ENCODE peak calls at places on chromosomes 1 and 21, in four cellular contexts. D is WTC11; B is stimulated activated naive CD4-positive, alpha-beta T cell; T is CD8-positive, alpha-beta memory T cell. C is an unnamed sample.
A peak's percentile ranks its signal among the peaks of the same experiment; 100 is the strongest.

GRCh38 chr1:19463204-19463803 is 22.0 kb downstream of the CAPZB start:
- DNase-seq in D (no peak), B (peak; percentile 49), T (peak; percentile 55), C (peak; percentile 94)

GRCh38 chr1:58580186-58580585 is 3.1 kb upstream of the TACSTD2 start:
- DNase-seq in D (no peak), B (no peak), T (no peak), C (no peak)

GRCh38 chr1:41239988-41240610 is 2.0 kb downstream of the SCMH1 start:
- DNase-seq in D (no peak), B (no peak), T (no peak), C (no peak)

GRCh38 chr1:4307911-4308545 is 346.4 kb upstream of the AJAP1 start:
- DNase-seq in D (no peak), B (no peak), T (no peak), C (no peak)

GRCh38 chr1:204506091-204506968 is 9.9 kb upstream of the MDM4 start:
- DNase-seq in D (peak; percentile 72), B (peak; percentile 58), T (peak; percentile 42), C (peak; percentile 57)

GRCh38 chr21:33657124-33657842 is 15.0 kb downstream of the ITSN1 start:
- DNase-seq in D (no peak), B (no peak), T (no peak), C (no peak)

GRCh38 chr1:187226396-187226795 is 397.6 kb downstream of the PLA2G4A start:
- DNase-seq in D (no peak), B (no peak), T (no peak), C (no peak)

GRCh38 chr1:44777969-44778635 is 2.8 kb downstream of the RPS8 start:
- DNase-seq in D (no peak), B (no peak), T (no peak), C (no peak)

GRCh38 chr1:46466477-46467182 is 23.0 kb upstream of the DMBX1 start:
- DNase-seq in D (peak; percentile 78), B (no peak), T (no peak), C (no peak)

GRCh38 chr1:236020359-236021000 is 44.4 kb downstream of the NID1 start:
- DNase-seq in D (no peak), B (no peak), T (no peak), C (no peak)

GRCh38 chr1:84677415-84678099 is 12.7 kb downstream of the SSX2IP start:
- DNase-seq in D (no peak), B (no peak), T (no peak), C (no peak)

GRCh38 chr1:93681095-93681548 is 515 bp downstream of the BCAR3 start:
- DNase-seq in D (no peak), B (no peak), T (no peak), C (no peak)

GRCh38 chr1:168942165-168942564 is 164.3 kb upstream of the ATP1B1 start:
- DNase-seq in D (no peak), B (no peak), T (no peak), C (no peak)

GRCh38 chr21:44947930-44948331 is 8.1 kb downstream of the SLX9 start:
- DNase-seq in D (no peak), B (no peak), T (no peak), C (no peak)

GRCh38 chr1:2229032-2229920 is 1.2 kb downstream of the SKI start:
- DNase-seq in D (peak; percentile 50), B (peak; percentile 41), T (no peak), C (peak; percentile 32)

GRCh38 chr21:36563301-36563926 is 83.5 kb upstream of the CLDN14 start:
- DNase-seq in D (no peak), B (no peak), T (no peak), C (no peak)

GRCh38 chr1:19327301-19327700 is 15.2 kb downstream of the SLC66A1 start:
- DNase-seq in D (no peak), B (no peak), T (no peak), C (no peak)

GRCh38 chr1:155078496-155079209 is at the start of gene EFNA3:
- DNase-seq in D (peak; percentile 84), B (peak; percentile 58), T (peak; percentile 37), C (peak; percentile 49)

GRCh38 chr1:203926025-203926540 is 64.7 kb downstream of the SNRPE start:
- DNase-seq in D (no peak), B (no peak), T (no peak), C (no peak)

GRCh38 chr21:30718239-30718909 is at the start of gene KRTAP21-3:
- DNase-seq in D (no peak), B (no peak), T (no peak), C (no peak)

GRCh38 chr21:42421018-42421793 is 17.5 kb downstream of the UBASH3A start:
- DNase-seq in D (no peak), B (no peak), T (no peak), C (no peak)

GRCh38 chr1:7827134-7827955 is 25.5 kb downstream of the UTS2 start:
- DNase-seq in D (no peak), B (peak; percentile 19), T (peak; percentile 6), C (peak; percentile 15)

GRCh38 chr1:223837687-223838086 is 8.1 kb downstream of the TP53BP2 start:
- DNase-seq in D (no peak), B (no peak), T (no peak), C (no peak)

GRCh38 chr1:19312782-19313635 is 883 bp downstream of the SLC66A1 start:
- DNase-seq in D (no peak), B (peak; percentile 9), T (no peak), C (peak; percentile 23)

GRCh38 chr1:179709841-179710329 is 33.2 kb upstream of the FAM163A start:
- DNase-seq in D (no peak), B (peak; percentile 59), T (no peak), C (peak; percentile 1)

GRCh38 chr1:66704177-66704880 is 47.9 kb upstream of the DYNLT5 start:
- DNase-seq in D (no peak), B (no peak), T (no peak), C (no peak)

GRCh38 chr1:5758000-5758858 is 234.0 kb downstream of the NPHP4 start:
- DNase-seq in D (no peak), B (no peak), T (no peak), C (no peak)

GRCh38 chr1:44803312-44804095 is 3.3 kb downstream of the PLK3 start:
- DNase-seq in D (no peak), B (no peak), T (no peak), C (no peak)

C was measured in CD4-positive, CD25-positive, alpha-beta regulatory T cell.